ENCODE peak calls at places on chromosomes 4 and X, in six cellular contexts. One of them, this sample, is unnamed.

GRCh38 chrX:81316163-81316562 is 114.3 kb downstream of the SH3BGRL start:
- DNase-seq in left cardiac atrium: no peak
- DNase-seq in IMR-90: peak
- DNase-seq in fibroblast of the aortic adventitia: peak
- DNase-seq in AG04449: no peak
- DNase-seq in foreskin fibroblast: no peak
- DNase-seq in this sample: no peak

GRCh38 chrX:446243-446642 is 59.5 kb upstream of the PPP2R3B start:
- DNase-seq in left cardiac atrium: no peak
- DNase-seq in IMR-90: no peak
- DNase-seq in fibroblast of the aortic adventitia: no peak
- DNase-seq in AG04449: no peak
- DNase-seq in foreskin fibroblast: no peak
- DNase-seq in this sample: no peak

GRCh38 chr4:20356565-20356964 is 104.9 kb downstream of the SLIT2 start:
- DNase-seq in left cardiac atrium: no peak
- DNase-seq in IMR-90: no peak
- DNase-seq in fibroblast of the aortic adventitia: peak
- DNase-seq in AG04449: no peak
- DNase-seq in foreskin fibroblast: no peak
- DNase-seq in this sample: no peak

GRCh38 chr4:105637409-105638258 is 70.9 kb downstream of the INTS12 start:
- DNase-seq in left cardiac atrium: peak
- DNase-seq in IMR-90: peak
- DNase-seq in fibroblast of the aortic adventitia: peak
- DNase-seq in AG04449: no peak
- DNase-seq in foreskin fibroblast: no peak
- DNase-seq in this sample: peak

GRCh38 chrX:72079607-72080006 is 52.1 kb downstream of the RTL5 start:
- DNase-seq in left cardiac atrium: peak
- DNase-seq in IMR-90: no peak
- DNase-seq in fibroblast of the aortic adventitia: no peak
- DNase-seq in AG04449: no peak
- DNase-seq in foreskin fibroblast: no peak
- DNase-seq in this sample: no peak

GRCh38 chr4:69831646-69832325 is 28.2 kb downstream of the SULT1E1 start:
- DNase-seq in left cardiac atrium: no peak
- DNase-seq in IMR-90: no peak
- DNase-seq in fibroblast of the aortic adventitia: no peak
- DNase-seq in AG04449: no peak
- DNase-seq in foreskin fibroblast: no peak
- DNase-seq in this sample: no peak

GRCh38 chr4:87354168-87355102 is 31.8 kb upstream of the HSD17B13 start:
- DNase-seq in left cardiac atrium: no peak
- DNase-seq in IMR-90: peak
- DNase-seq in fibroblast of the aortic adventitia: peak
- DNase-seq in AG04449: no peak
- DNase-seq in foreskin fibroblast: peak
- DNase-seq in this sample: no peak

GRCh38 chr4:169100656-169101055 is 90.6 kb upstream of the CBR4 start:
- DNase-seq in left cardiac atrium: no peak
- DNase-seq in IMR-90: no peak
- DNase-seq in fibroblast of the aortic adventitia: no peak
- DNase-seq in AG04449: no peak
- DNase-seq in foreskin fibroblast: no peak
- DNase-seq in this sample: peak

GRCh38 chrX:132614297-132614696 is 125.5 kb upstream of the MBNL3 start:
- DNase-seq in left cardiac atrium: no peak
- DNase-seq in IMR-90: no peak
- DNase-seq in fibroblast of the aortic adventitia: no peak
- DNase-seq in AG04449: no peak
- DNase-seq in foreskin fibroblast: no peak
- DNase-seq in this sample: no peak

GRCh38 chr4:3759236-3759635 is 6.9 kb upstream of the ADRA2C start:
- DNase-seq in left cardiac atrium: no peak
- DNase-seq in IMR-90: no peak
- DNase-seq in fibroblast of the aortic adventitia: no peak
- DNase-seq in AG04449: no peak
- DNase-seq in foreskin fibroblast: no peak
- DNase-seq in this sample: no peak

GRCh38 chrX:131802836-131803626 is 220.1 kb upstream of the STK26 start:
- DNase-seq in left cardiac atrium: peak
- DNase-seq in IMR-90: peak
- DNase-seq in fibroblast of the aortic adventitia: peak
- DNase-seq in AG04449: no peak
- DNase-seq in foreskin fibroblast: no peak
- DNase-seq in this sample: peak

GRCh38 chr4:2487632-2488031 is 18.7 kb downstream of the RNF4 start:
- DNase-seq in left cardiac atrium: no peak
- DNase-seq in IMR-90: no peak
- DNase-seq in fibroblast of the aortic adventitia: no peak
- DNase-seq in AG04449: no peak
- DNase-seq in foreskin fibroblast: no peak
- DNase-seq in this sample: no peak